ENCODE peak calls at places on chromosome 5, in ten cellular contexts. O is upper lobe of right lung; M is aorta; K is fibroblast of the aortic adventitia; I is CD4-positive, alpha-beta memory T cell; R is right atrium auricular region; X is heart right ventricle; H is prostate gland; G is fibroblast of pulmonary artery; S is bronchial epithelial cell. Q is an unnamed sample.
A peak's percentile ranks its signal among the peaks of the same experiment; 100 is the strongest.

GRCh38 chr5:56910123-56910951 is 941 bp downstream of the SETD9 start:
- DNase-seq in R (no peak), I (no peak), X (peak; percentile 47), K (no peak), G (no peak), H (peak; percentile 35), O (peak; percentile 74), S (peak; percentile 53), M (peak; percentile 69), Q (no peak)

GRCh38 chr5:140073296-140073695 is 30.2 kb upstream of the NRG2 start:
- DNase-seq in R (no peak), I (peak; percentile 41), O (no peak), G (peak; percentile 43), S (peak; percentile 8), H (no peak), K (peak; percentile 57), M (no peak), X (no peak), Q (peak; percentile 20)

GRCh38 chr5:11903614-11904269 is 504 bp downstream of the CTNND2 start:
- DNase-seq in G (no peak), R (no peak), X (no peak), O (peak; percentile 56), S (no peak), H (no peak), M (peak; percentile 41), I (no peak), K (no peak), Q (peak; percentile 18)

GRCh38 chr5:158514353-158514960 is 585.3 kb downstream of the EBF1 start:
- DNase-seq in H (no peak), X (no peak), I (no peak), S (peak; percentile 78), R (no peak), O (no peak), K (peak; percentile 88), G (peak; percentile 58), M (no peak), Q (peak; percentile 24)

GRCh38 chr5:127440831-127441230 is 76.6 kb upstream of the PRRC1 start:
- DNase-seq in G (no peak), X (no peak), R (no peak), M (no peak), S (no peak), O (no peak), I (no peak), H (no peak), K (no peak), Q (peak; percentile 55)

GRCh38 chr5:62720036-62720441 is 141.4 kb downstream of the LRRC70 start:
- DNase-seq in S (peak; percentile 55), G (peak; percentile 17), R (no peak), I (no peak), H (no peak), K (no peak), O (no peak), X (no peak), M (no peak), Q (peak; percentile 4)

GRCh38 chr5:7667216-7667767 is 183.6 kb downstream of the CFAP90 start:
- DNase-seq in S (peak; percentile 94), M (no peak), G (no peak), O (no peak), X (no peak), R (no peak), K (no peak), H (no peak), I (no peak), Q (peak; percentile 8)

GRCh38 chr5:142853682-142854081 is 83.5 kb downstream of the ARHGAP26 start:
- DNase-seq in X (no peak), I (no peak), G (no peak), S (no peak), M (no peak), H (no peak), K (no peak), R (no peak), O (no peak), Q (no peak)

GRCh38 chr5:3105172-3105571 is 353.7 kb upstream of the IRX2 start:
- DNase-seq in X (no peak), R (no peak), S (no peak), M (no peak), O (no peak), G (no peak), I (no peak), K (no peak), H (no peak), Q (no peak)

GRCh38 chr5:72328172-72328571 is 8.0 kb downstream of the PTCD2 start:
- DNase-seq in H (peak; percentile 14), I (no peak), S (no peak), M (peak; percentile 52), X (peak; percentile 68), G (peak; percentile 51), R (no peak), O (no peak), K (peak; percentile 74), Q (peak; percentile 65)

GRCh38 chr5:134944630-134945029 is 23.1 kb upstream of the CATSPER3 start:
- DNase-seq in G (no peak), S (no peak), O (no peak), I (no peak), R (no peak), X (no peak), M (no peak), H (no peak), K (peak; percentile 10), Q (no peak)

GRCh38 chr5:134949335-134949734 is 18.4 kb upstream of the CATSPER3 start:
- DNase-seq in M (no peak), G (no peak), I (no peak), H (no peak), K (no peak), O (no peak), R (no peak), S (no peak), X (no peak), Q (no peak)

GRCh38 chr5:134945041-134945440 is 22.7 kb upstream of the CATSPER3 start:
- DNase-seq in I (no peak), O (no peak), M (no peak), R (no peak), S (no peak), X (no peak), G (no peak), K (no peak), H (no peak), Q (no peak)

GRCh38 chr5:134943547-134943946 is 24.2 kb upstream of the CATSPER3 start:
- DNase-seq in X (no peak), M (no peak), H (no peak), K (no peak), S (no peak), R (no peak), G (no peak), O (no peak), I (no peak), Q (no peak)

DNA sequence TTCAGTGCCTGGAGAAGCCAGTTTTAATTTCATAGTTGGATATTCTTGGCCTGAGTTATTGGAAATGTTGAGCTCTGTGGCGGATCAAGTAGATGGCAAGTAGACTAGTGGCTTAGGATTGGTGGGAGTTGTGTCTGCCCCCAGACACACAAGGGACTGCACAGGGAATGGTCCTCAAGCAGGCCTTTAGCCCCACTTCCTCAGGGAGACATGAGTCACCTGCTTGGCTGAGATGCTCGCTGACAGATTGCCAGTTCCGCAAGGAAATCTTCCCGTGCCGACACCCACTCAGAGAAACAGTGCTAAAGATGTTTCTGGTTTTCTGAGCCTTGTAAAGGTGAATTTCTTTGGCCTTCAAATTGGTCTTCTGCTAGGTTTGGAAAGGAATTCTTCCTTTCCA is 18.8 kb upstream of the CATSPER3 start:
- DNase-seq in M (no peak), R (no peak), O (no peak), G (peak; percentile 63), H (no peak), X (peak; percentile 32), K (peak; percentile 56), S (peak; percentile 32), I (no peak), Q (peak; percentile 29)
- H3K4me3 ChIP-seq in M (no peak overlapping the region), R (no peak overlapping the region), O (no peak overlapping the region), G (no peak overlapping the region), H (no peak overlapping the region), X (no peak overlapping the region), K (no peak overlapping the region), S (no peak overlapping the region), I (no peak overlapping the region), Q (no peak overlapping the region)

GRCh38 chr5:172765766-172766286 is 5.2 kb downstream of the DUSP1 start:
- DNase-seq in O (no peak), G (peak; percentile 93), I (no peak), M (no peak), H (no peak), X (no peak), R (no peak), K (peak; percentile 80), S (peak; percentile 80), Q (peak; percentile 94)
- H3K4me3 ChIP-seq in O (peak overlapping the region; percentile 84), G (no peak overlapping the region), I (no peak overlapping the region), M (no peak overlapping the region), H (peak overlapping the region; percentile 92), X (peak overlapping the region; percentile 95), R (peak overlapping the region; percentile 87), K (peak overlapping the region; percentile 29), S (no peak overlapping the region), Q (peak overlapping the region; percentile 94)

DNA sequence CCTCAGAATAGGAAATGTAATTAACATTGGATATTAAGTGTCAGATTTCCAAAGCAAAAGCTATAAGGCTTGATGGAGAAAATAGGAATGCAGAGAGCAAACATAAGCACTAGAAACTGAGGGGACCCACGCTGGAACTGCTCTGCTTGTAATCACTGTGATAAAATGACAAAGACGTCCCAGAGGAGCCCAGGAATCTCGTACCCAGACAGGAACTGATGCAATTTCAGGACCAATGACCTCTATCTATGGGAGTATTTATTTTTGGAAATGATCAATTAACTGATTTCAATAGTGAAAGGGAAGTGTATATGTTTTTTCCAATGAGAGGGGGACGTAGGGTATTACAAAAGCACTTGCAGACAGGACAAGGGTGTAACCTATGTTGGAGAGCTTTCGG is 714.5 kb upstream of the WWC1 start:
- DNase-seq in G (no peak), O (no peak), R (no peak), S (no peak), X (no peak), M (no peak), K (no peak), I (no peak), H (no peak), Q (no peak)
- H3K4me3 ChIP-seq in G (no peak overlapping the region), O (no peak overlapping the region), R (no peak overlapping the region), S (no peak overlapping the region), X (no peak overlapping the region), M (no peak overlapping the region), K (no peak overlapping the region), I (no peak overlapping the region), H (no peak overlapping the region), Q (no peak overlapping the region)

GRCh38 chr5:178163772-178164735 is 10.4 kb upstream of the NHP2 start:
- DNase-seq in H (peak; percentile 66), I (peak; percentile 86), R (peak; percentile 74), M (peak; percentile 88), O (peak; percentile 92), G (peak; percentile 74), S (peak; percentile 47), X (peak; percentile 83), K (peak; percentile 65), Q (peak; percentile 61)
- H3K4me3 ChIP-seq in H (no peak overlapping the region), I (no peak overlapping the region), R (no peak overlapping the region), M (no peak overlapping the region), O (no peak overlapping the region), G (no peak overlapping the region), S (no peak overlapping the region), X (peak overlapping the region; percentile 27), K (peak overlapping the region; percentile 55), Q (peak overlapping the region; percentile 11)

GRCh38 chr5:177311361-177311722 is 356 bp downstream of the MXD3 start:
- DNase-seq in O (no peak), M (peak; percentile 50), G (no peak), X (no peak), H (no peak), S (no peak), I (no peak), R (no peak), K (no peak), Q (no peak)
- H3K4me3 ChIP-seq in O (peak overlapping the region; percentile 52), M (peak overlapping the region; percentile 36), G (peak overlapping the region; percentile 63), X (peak overlapping the region; percentile 67), H (peak overlapping the region; percentile 50), S (peak overlapping the region; percentile 73), I (peak overlapping the region; percentile 64), R (peak overlapping the region; percentile 42), K (peak overlapping the region; percentile 77), Q (peak overlapping the region; percentile 63)

Q was measured in astrocyte of the spinal cord.